ENCODE peak calls at places on chromosome 7, in four cellular contexts. M is gastrocnemius medialis, D is AG04449, F is spleen. E is an unnamed sample.

GRCh38 chr7:5692112-5692844 is 89.2 kb downstream of the RNF216 start:
- DNase-seq in M (peak; percentile 70), D (peak; percentile 98), F (peak; percentile 79), E (no peak)

GRCh38 chr7:36945612-36946400 is 221.5 kb upstream of the AOAH start:
- DNase-seq in M (no peak), D (no peak), F (no peak), E (no peak)

GRCh38 chr7:28378574-28379149 is 33.7 kb upstream of the CREB5 start:
- DNase-seq in M (no peak), D (no peak), F (no peak), E (no peak)

GRCh38 chr7:33185786-33186185 is 56.4 kb downstream of the BBS9 start:
- DNase-seq in M (no peak), D (no peak), F (no peak), E (no peak)

GRCh38 chr7:22329816-22330524 is 27.0 kb downstream of the RAPGEF5 start:
- DNase-seq in M (no peak), D (no peak), F (no peak), E (no peak)

GRCh38 chr7:27110163-27110976 is 7.9 kb upstream of the HOXA2 start:
- DNase-seq in M (no peak), D (peak; percentile 31), F (no peak), E (no peak)

GRCh38 chr7:96723622-96724021 is 14.0 kb upstream of the SEM1 start:
- DNase-seq in M (no peak), D (no peak), F (no peak), E (no peak)

GRCh38 chr7:112383671-112384417 is 66.4 kb upstream of the IFRD1 start:
- DNase-seq in M (no peak), D (no peak), F (no peak), E (no peak)

GRCh38 chr7:106012935-106013439 is 49.9 kb downstream of the CDHR3 start:
- DNase-seq in M (no peak), D (peak; percentile 49), F (no peak), E (no peak)

GRCh38 chr7:101545441-101546190 is 83.5 kb downstream of the MYL10 start:
- DNase-seq in M (no peak), D (no peak), F (peak; percentile 61), E (no peak)

GRCh38 chr7:22653981-22654380 is 73.0 kb upstream of the IL6 start:
- DNase-seq in M (no peak), D (no peak), F (no peak), E (no peak)

GRCh38 chr7:50266893-50267386 is 37.6 kb upstream of the IKZF1 start:
- DNase-seq in M (no peak), D (no peak), F (peak; percentile 92), E (no peak)

GRCh38 chr7:16712916-16713315 is 40.6 kb upstream of the TSPAN13 start:
- DNase-seq in M (no peak), D (no peak), F (no peak), E (no peak)

GRCh38 chr7:140542226-140542625 is 62.9 kb upstream of the MKRN1 start:
- DNase-seq in M (peak; percentile 19), D (no peak), F (peak; percentile 54), E (no peak)

GRCh38 chr7:79453558-79454324 is at the start of gene MAGI2:
- DNase-seq in M (peak; percentile 61), D (no peak), F (peak; percentile 89), E (no peak)

DNA sequence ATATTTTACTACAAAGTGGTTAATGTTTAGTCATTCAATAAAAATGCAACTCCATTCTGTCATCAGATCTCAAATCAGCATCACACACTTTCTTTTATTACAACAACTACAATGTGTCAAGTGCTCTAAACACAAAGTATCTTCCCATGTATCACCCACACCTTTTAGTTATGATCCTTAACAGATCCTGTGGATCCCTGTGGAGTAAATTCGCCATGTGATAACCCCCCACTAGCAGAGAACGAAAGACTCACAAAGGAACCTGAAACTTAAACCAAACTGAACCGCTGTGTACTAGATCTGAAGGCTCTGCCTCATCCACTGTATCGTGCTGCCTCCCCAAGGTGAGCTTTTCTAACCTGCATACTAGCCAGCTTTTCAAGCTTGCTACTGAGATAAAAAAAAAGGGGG is 1.8 kb downstream of the DPY19L1 start:
- DNase-seq in M (no peak), D (no peak), F (no peak), E (no peak)
- TF ChIP-seq CTCF in M (no peak), D (no peak), F (no peak), E (peak; percentile 43)

GRCh38 chr7:124155400-124156022 is 122.6 kb upstream of the TMEM229A start:
- DNase-seq in M (no peak), D (no peak), F (no peak), E (no peak)

DNA sequence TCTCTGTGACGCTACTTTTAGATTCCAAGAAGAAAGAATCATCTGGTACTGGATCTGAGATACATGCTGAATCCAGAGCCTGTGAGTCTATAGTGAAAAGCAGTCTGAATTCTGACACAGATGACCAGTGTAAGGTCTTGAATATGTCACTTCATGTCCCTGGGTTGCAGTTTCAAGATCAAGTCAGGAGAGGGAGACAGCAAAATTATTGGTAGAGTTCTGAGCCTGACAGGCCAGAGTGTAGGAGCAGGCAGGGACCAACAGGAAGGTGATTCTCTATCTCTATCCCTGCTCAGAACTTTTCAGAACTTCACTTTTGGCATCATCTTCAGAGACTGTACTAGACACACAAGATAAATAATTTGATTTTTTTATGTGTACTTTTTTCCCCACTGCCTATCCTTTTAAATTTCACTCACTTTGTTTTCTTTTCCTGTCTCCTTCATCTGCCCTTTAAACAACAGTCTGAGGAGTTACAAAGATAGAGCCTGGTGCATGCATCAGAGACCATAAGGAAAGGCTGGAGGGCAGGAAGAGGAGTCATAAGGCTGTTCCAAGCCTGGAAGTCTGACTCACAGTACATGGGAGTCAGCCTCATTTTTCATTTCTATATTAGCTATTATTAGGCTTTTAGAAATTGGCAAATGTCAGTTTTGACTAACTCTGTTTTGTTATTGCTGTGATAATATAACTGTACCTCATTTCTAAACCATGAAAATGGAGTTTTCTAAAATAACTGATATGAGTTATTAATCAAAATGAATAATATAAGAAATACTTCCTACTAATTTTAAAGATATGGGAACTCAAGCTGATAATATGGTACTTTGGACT is 120.2 kb upstream of the TMEM229A start:
- DNase-seq in M (no peak), D (no peak), F (no peak), E (no peak)
- TF ChIP-seq CTCF in M (no peak), D (peak; percentile 0), F (no peak), E (peak; percentile 19)

DNA sequence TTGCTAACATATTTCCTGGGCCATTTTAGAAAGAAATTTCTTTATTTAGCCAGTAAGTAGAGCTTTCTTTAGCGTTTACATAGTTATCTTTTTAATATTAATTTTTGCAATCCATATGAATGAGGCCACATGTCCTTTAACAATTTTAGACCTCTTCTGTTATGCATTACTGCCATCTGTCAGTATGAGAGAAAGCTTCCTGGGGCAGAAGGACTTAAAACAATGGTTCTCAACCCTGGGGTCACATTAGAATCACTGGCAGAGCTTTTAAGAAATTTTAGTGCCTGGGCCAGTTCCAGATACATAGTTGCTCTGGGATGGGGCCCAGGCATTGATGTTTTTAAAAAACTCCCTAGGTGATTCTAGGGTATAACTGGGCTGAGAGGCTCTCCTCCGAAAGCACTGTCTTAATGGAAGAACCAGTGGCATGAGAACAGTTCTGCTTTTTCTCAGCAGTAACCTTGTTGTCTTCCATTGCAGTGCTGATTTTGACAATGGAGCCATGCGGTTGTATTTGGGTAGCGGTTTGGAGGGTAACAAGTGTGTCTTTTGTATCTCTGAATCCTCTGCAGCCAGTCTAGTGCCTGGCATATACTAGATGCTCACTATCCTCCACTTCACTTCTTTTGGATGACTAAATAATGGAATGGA is 226.9 kb downstream of the AUTS2 start:
- DNase-seq in M (no peak), D (no peak), F (no peak), E (no peak)
- TF ChIP-seq CTCF in M (no peak), D (no peak), F (no peak), E (peak; percentile 2)

GRCh38 chr7:31029674-31030073 is 22.4 kb upstream of the ADCYAP1R1 start:
- DNase-seq in M (no peak), D (no peak), F (peak; percentile 50), E (no peak)
- TF ChIP-seq CTCF in M (no peak), D (no peak), F (no peak), E (no peak)

DNA sequence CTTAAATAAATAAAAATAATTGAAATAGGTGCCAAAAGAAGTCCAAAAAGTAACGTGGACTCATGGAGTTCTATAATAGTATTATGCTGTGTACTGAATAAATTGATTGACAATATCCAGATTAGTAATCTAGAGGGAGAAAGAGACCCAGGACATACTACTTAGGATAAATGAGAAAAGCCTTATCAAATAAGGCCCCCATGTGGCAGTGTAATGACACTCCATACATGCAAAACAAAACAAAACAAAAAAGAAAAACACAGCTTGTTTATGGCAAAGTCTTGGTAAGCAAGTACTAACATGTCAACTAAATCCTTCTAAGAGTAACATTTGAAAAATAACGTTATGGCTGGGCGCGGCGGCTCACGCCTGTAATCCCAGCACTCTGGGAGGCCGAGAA is 3.6 kb upstream of the RUNDC3B start:
- DNase-seq in M (no peak), D (no peak), F (no peak), E (no peak)
- TF ChIP-seq CTCF in M (no peak), D (no peak), F (no peak), E (peak; percentile 54)

GRCh38 chr7:139018910-139019309 is 16.9 kb downstream of the ZC3HAV1L start:
- DNase-seq in M (no peak), D (no peak), F (no peak), E (no peak)

GRCh38 chr7:139022286-139022685 is 13.6 kb downstream of the ZC3HAV1L start:
- DNase-seq in M (no peak), D (no peak), F (no peak), E (no peak)

GRCh38 chr7:139011373-139011772 is 24.5 kb downstream of the ZC3HAV1L start:
- DNase-seq in M (no peak), D (no peak), F (no peak), E (no peak)

DNA sequence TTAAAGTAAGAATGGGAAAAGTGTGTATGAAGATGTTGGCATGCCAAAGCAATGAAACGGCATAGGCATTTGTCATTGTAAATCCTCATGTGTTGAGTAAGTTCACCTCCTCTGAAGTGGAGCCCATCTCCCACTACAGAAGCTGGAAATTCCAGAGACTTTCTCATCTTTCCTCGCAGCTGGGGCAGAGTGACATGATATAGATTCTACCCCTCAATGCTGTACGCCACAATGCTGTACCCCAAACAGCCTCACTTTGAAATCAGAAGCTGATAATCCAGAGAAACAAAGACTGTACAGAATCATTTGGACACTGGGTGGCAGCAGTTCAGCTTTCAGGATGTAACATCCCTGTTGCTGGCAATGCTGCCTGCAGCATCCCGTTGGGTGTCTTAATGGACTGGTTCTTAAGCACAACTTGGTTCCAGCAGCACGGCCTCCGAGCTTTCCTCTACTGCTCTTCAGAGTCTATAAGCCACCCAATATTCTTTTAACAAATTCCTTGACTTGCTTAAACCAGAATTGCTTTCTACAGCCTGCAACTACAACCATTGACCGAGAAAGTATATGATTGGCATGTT is 18.8 kb downstream of the ZC3HAV1L start:
- DNase-seq in M (no peak), D (no peak), F (peak; percentile 77), E (peak; percentile 77)
- TF ChIP-seq CTCF in M (peak; percentile 52), D (peak; percentile 72), F (peak; percentile 27), E (peak; percentile 75)

GRCh38 chr7:2517004-2517403 is 2.6 kb upstream of the LFNG start:
- DNase-seq in M (no peak), D (peak; percentile 77), F (no peak), E (no peak)
- TF ChIP-seq CTCF in M (no peak), D (peak; percentile 29), F (no peak), E (no peak)

GRCh38 chr7:35185908-35186731 is 67.8 kb downstream of the TBX20 start:
- DNase-seq in M (no peak), D (no peak), F (peak; percentile 65), E (no peak)
- TF ChIP-seq CTCF in M (no peak), D (peak; percentile 30), F (no peak), E (no peak)

E was measured in D721Med.